ENCODE peak calls at places on chromosomes 4 and X, in six cellular contexts. One of them, this sample, is unnamed.

GRCh38 chr4:88135362-88135663 is 23.1 kb downstream of the ABCG2 start:
- DNase-seq in GM12891: no peak
- DNase-seq in K562: no peak
- DNase-seq in GM12878: no peak
- DNase-seq in HepG2: no peak
- DNase-seq in H1: no peak
- DNase-seq in this sample: no peak

GRCh38 chrX:85506871-85507270 is 127.4 kb upstream of the POF1B start:
- DNase-seq in GM12891: no peak
- DNase-seq in K562: no peak
- DNase-seq in GM12878: no peak
- DNase-seq in HepG2: no peak
- DNase-seq in H1: no peak
- DNase-seq in this sample: no peak

GRCh38 chrX:151754042-151754419 is 19.5 kb downstream of the CNGA2 start:
- DNase-seq in GM12891: no peak
- DNase-seq in K562: no peak
- DNase-seq in GM12878: no peak
- DNase-seq in HepG2: no peak
- DNase-seq in H1: peak
- DNase-seq in this sample: no peak

GRCh38 chr4:26120098-26120795 is 200.6 kb upstream of the RBPJ start:
- DNase-seq in GM12891: no peak
- DNase-seq in K562: no peak
- DNase-seq in GM12878: no peak
- DNase-seq in HepG2: peak
- DNase-seq in H1: no peak
- DNase-seq in this sample: no peak

GRCh38 chr4:180557348-180557747 is 1685.9 kb upstream of the TENM3 start:
- DNase-seq in GM12891: no peak
- DNase-seq in K562: no peak
- DNase-seq in GM12878: no peak
- DNase-seq in HepG2: no peak
- DNase-seq in H1: no peak
- DNase-seq in this sample: no peak

GRCh38 chrX:139881130-139881529 is 51.7 kb downstream of the ATP11C start:
- DNase-seq in GM12891: no peak
- DNase-seq in K562: no peak
- DNase-seq in GM12878: no peak
- DNase-seq in HepG2: no peak
- DNase-seq in H1: no peak
- DNase-seq in this sample: no peak

GRCh38 chr4:153447175-153447887 is 18.8 kb upstream of the TMEM131L start:
- DNase-seq in GM12891: no peak
- DNase-seq in K562: no peak
- DNase-seq in GM12878: no peak
- DNase-seq in HepG2: no peak
- DNase-seq in H1: no peak
- DNase-seq in this sample: no peak

GRCh38 chr4:168437192-168437938 is 42.9 kb downstream of the DDX60L start:
- DNase-seq in GM12891: no peak
- DNase-seq in K562: no peak
- DNase-seq in GM12878: no peak
- DNase-seq in HepG2: no peak
- DNase-seq in H1: no peak
- DNase-seq in this sample: no peak

GRCh38 chrX:136147320-136147901 is at the start of gene FHL1:
- DNase-seq in GM12891: peak
- DNase-seq in K562: peak
- DNase-seq in GM12878: no peak
- DNase-seq in HepG2: no peak
- DNase-seq in H1: peak
- DNase-seq in this sample: peak

GRCh38 chrX:149493567-149494562 is 11.2 kb downstream of the IDS start:
- DNase-seq in GM12891: no peak
- DNase-seq in K562: peak
- DNase-seq in GM12878: no peak
- DNase-seq in HepG2: no peak
- DNase-seq in H1: no peak
- DNase-seq in this sample: no peak

GRCh38 chrX:115452256-115452655 is 108.7 kb upstream of the PLS3 start:
- DNase-seq in GM12891: no peak
- DNase-seq in K562: no peak
- DNase-seq in GM12878: no peak
- DNase-seq in HepG2: no peak
- DNase-seq in H1: no peak
- DNase-seq in this sample: no peak

GRCh38 chrX:108601276-108601675 is 135.1 kb downstream of the IRS4 start:
- DNase-seq in GM12891: no peak
- DNase-seq in K562: no peak
- DNase-seq in GM12878: no peak
- DNase-seq in HepG2: no peak
- DNase-seq in H1: no peak
- DNase-seq in this sample: no peak

GRCh38 chr4:141565379-141566089 is 70.8 kb upstream of the IL15 start:
- DNase-seq in GM12891: no peak
- DNase-seq in K562: no peak
- DNase-seq in GM12878: no peak
- DNase-seq in HepG2: peak
- DNase-seq in H1: no peak
- DNase-seq in this sample: no peak

GRCh38 chr4:118879409-118879808 is 9.2 kb upstream of the SYNPO2 start:
- DNase-seq in GM12891: no peak
- DNase-seq in K562: no peak
- DNase-seq in GM12878: no peak
- DNase-seq in HepG2: peak
- DNase-seq in H1: no peak
- DNase-seq in this sample: no peak

GRCh38 chrX:31715675-31716074 is 643.8 kb upstream of the FTHL17 start:
- DNase-seq in GM12891: no peak
- DNase-seq in K562: no peak
- DNase-seq in GM12878: no peak
- DNase-seq in HepG2: no peak
- DNase-seq in H1: no peak
- DNase-seq in this sample: no peak

GRCh38 chr4:138861130-138861529 is 154.5 kb upstream of the NOCT start:
- DNase-seq in GM12891: no peak
- DNase-seq in K562: no peak
- DNase-seq in GM12878: no peak
- DNase-seq in HepG2: no peak
- DNase-seq in H1: no peak
- DNase-seq in this sample: no peak

GRCh38 chr4:5933996-5934831 is 41.3 kb upstream of the CRMP1 start:
- DNase-seq in GM12891: no peak
- DNase-seq in K562: no peak
- DNase-seq in GM12878: no peak
- DNase-seq in HepG2: no peak
- DNase-seq in H1: no peak
- DNase-seq in this sample: no peak

GRCh38 chr4:93658443-93658842 is 170.1 kb upstream of the ATOH1 start:
- DNase-seq in GM12891: no peak
- DNase-seq in K562: no peak
- DNase-seq in GM12878: no peak
- DNase-seq in HepG2: no peak
- DNase-seq in H1: no peak
- DNase-seq in this sample: no peak

GRCh38 chr4:41611881-41612871 is 74.2 kb downstream of the LIMCH1 start:
- DNase-seq in GM12891: no peak
- DNase-seq in K562: no peak
- DNase-seq in GM12878: no peak
- DNase-seq in HepG2: no peak
- DNase-seq in H1: no peak
- DNase-seq in this sample: no peak

GRCh38 chrX:46978341-46979291 is 66.4 kb downstream of the JADE3 start:
- DNase-seq in GM12891: peak
- DNase-seq in K562: peak
- DNase-seq in GM12878: peak
- DNase-seq in HepG2: peak
- DNase-seq in H1: peak
- DNase-seq in this sample: peak

GRCh38 chr4:84944952-84945351 is 21.5 kb downstream of the WDFY3 start:
- DNase-seq in GM12891: no peak
- DNase-seq in K562: no peak
- DNase-seq in GM12878: no peak
- DNase-seq in HepG2: peak
- DNase-seq in H1: no peak
- DNase-seq in this sample: no peak

GRCh38 chr4:153785830-153786721 is 2.8 kb downstream of the SFRP2 start:
- DNase-seq in GM12891: no peak
- DNase-seq in K562: no peak
- DNase-seq in GM12878: no peak
- DNase-seq in HepG2: peak
- DNase-seq in H1: no peak
- DNase-seq in this sample: no peak

GRCh38 chr4:139767168-139767567 is 101.5 kb downstream of the MGST2 start:
- DNase-seq in GM12891: no peak
- DNase-seq in K562: no peak
- DNase-seq in GM12878: no peak
- DNase-seq in HepG2: no peak
- DNase-seq in H1: no peak
- DNase-seq in this sample: no peak

GRCh38 chr4:168888715-168889215 is 121.3 kb downstream of the CBR4 start:
- DNase-seq in GM12891: no peak
- DNase-seq in K562: no peak
- DNase-seq in GM12878: no peak
- DNase-seq in HepG2: no peak
- DNase-seq in H1: no peak
- DNase-seq in this sample: no peak

DNA sequence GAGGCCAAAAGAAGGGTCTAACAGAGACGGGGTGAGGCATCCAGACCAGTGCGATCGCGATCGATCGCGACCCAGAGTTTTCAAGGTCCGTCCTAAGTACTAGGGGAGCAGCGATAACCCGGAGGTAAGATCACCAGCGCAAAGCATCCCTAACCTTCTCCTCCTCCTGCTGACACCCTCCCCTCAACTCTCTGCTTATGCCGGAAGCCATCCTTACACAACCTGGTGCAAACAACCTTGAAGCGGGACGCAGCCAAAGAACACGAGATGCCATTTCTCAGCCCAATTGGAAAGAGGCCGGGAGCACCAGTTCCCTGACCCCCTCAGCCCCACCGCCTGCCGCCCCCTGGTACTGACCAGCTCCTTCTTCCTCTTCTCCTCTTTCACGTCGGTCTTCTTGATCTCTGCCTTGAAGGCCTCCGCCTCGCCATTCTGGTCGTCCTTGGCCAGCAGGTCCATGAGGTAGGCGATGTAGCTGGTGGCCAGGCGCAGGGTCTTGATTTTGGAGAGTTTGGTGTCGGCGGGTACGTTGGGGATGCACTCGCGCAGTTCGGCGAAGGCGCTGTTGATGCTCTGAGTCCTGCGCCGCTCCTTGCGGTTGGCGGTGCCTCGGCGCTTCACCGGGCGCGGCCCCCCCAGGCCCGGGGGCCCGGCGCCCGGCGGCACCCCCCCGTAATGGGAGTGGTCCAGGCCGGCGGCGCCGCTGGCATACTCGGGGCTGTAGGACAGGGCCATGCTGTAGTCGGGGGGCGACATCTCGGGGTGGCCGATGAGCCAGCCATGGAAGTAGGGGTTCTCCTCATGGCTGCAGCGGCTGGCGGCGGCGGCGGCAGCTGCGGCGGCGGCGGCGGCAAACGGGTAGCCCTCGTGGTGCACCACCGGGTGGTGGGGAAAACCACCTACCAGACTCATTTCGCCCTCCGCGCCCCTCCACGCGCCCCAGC is 1.4 kb downstream of the HAND2 start:
- DNase-seq in GM12891: no peak
- DNase-seq in K562: peak
- DNase-seq in GM12878: no peak
- DNase-seq in HepG2: no peak
- DNase-seq in H1: peak
- DNase-seq in this sample: no peak
- TF ChIP-seq POLR2A in GM12891: no peak
- TF ChIP-seq POLR2A in K562: no peak
- TF ChIP-seq POLR2A in GM12878: no peak
- TF ChIP-seq POLR2A in HepG2: no peak
- TF ChIP-seq POLR2A in H1: no peak
- TF ChIP-seq POLR2A in this sample: no peak

GRCh38 chr4:182235016-182235415 is 8.2 kb upstream of the TENM3 start:
- DNase-seq in GM12891: no peak
- DNase-seq in K562: no peak
- DNase-seq in GM12878: no peak
- DNase-seq in HepG2: no peak
- DNase-seq in H1: no peak
- DNase-seq in this sample: no peak
- TF ChIP-seq TAF1 in GM12891: no peak
- TF ChIP-seq TAF1 in K562: no peak
- TF ChIP-seq TAF1 in GM12878: no peak
- TF ChIP-seq TAF1 in HepG2: no peak
- TF ChIP-seq TAF1 in H1: no peak
- TF ChIP-seq TAF1 in this sample: no peak

DNA sequence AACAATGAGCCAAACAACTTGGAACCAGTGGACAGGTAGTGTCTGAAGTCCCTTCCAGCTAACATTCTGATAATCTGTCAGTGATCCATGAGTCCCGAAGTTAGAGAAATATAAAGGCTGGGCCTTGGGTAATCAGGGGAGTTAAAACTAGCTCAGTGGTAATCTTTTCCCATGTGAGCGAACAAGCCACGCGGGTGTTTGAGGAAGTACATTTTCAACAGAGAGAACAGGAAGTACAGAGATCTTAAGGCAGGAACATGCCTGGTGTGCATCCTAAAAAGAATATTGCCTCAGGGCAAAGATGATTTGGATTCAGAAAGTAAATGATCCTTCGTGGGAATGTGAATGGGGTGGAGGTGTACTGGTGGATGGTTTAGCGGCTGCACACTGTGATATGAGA is 42.9 kb downstream of the FNIP2 start:
- DNase-seq in GM12891: no peak
- DNase-seq in K562: no peak
- DNase-seq in GM12878: no peak
- DNase-seq in HepG2: no peak
- DNase-seq in H1: no peak
- DNase-seq in this sample: no peak
- TF ChIP-seq POLR2AphosphoS5 in GM12891: no peak
- TF ChIP-seq POLR2AphosphoS5 in K562: no peak
- TF ChIP-seq POLR2AphosphoS5 in GM12878: peak
- TF ChIP-seq POLR2AphosphoS5 in HepG2: no peak
- TF ChIP-seq POLR2AphosphoS5 in H1: no peak
- TF ChIP-seq POLR2AphosphoS5 in this sample: no peak

GRCh38 chrX:101051549-101052302 is at the start of gene TRMT2B:
- DNase-seq in GM12891: peak
- DNase-seq in K562: peak
- DNase-seq in GM12878: peak
- DNase-seq in HepG2: peak
- DNase-seq in H1: peak
- DNase-seq in this sample: peak
- TF ChIP-seq POLR2A in GM12891: peak
- TF ChIP-seq POLR2A in K562: peak
- TF ChIP-seq POLR2A in GM12878: peak
- TF ChIP-seq POLR2A in HepG2: peak
- TF ChIP-seq POLR2A in H1: no peak
- TF ChIP-seq POLR2A in this sample: peak

DNA sequence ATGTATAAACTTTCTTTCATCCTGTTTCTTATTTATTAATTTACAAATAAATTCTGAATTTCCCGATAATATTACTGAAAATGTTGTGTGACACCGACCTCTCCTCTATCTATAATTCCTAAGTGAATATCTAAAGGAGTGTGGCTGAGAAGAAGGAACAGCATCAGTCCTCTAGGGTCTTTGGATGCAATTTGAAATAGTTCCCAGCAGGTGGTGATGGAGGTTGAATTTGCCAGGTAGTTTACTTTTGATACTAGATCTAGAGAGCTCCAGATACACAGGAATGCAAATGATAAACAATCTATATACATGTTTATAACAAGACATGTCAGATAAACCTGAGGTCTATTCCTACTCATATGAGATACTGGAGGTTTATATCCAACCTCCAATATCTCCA is 305.4 kb downstream of the PCDH18 start:
- DNase-seq in GM12891: no peak
- DNase-seq in K562: no peak
- DNase-seq in GM12878: no peak
- DNase-seq in HepG2: no peak
- DNase-seq in H1: no peak
- DNase-seq in this sample: no peak
- TF ChIP-seq TAF1 in GM12891: no peak
- TF ChIP-seq TAF1 in K562: no peak
- TF ChIP-seq TAF1 in GM12878: no peak
- TF ChIP-seq TAF1 in HepG2: no peak
- TF ChIP-seq TAF1 in H1: no peak
- TF ChIP-seq TAF1 in this sample: no peak